ENCODE peak calls at places on chromosomes 5 and 9, in five cellular contexts. K is heart right ventricle, M is stomach, Q is K562, T is right lobe of liver. W is an unnamed sample. For H3K27me3, the result is how much of the 10 kb centered on the place peaks cover.

GRCh38 chr9:306907-307306 is 92.2 kb downstream of the DOCK8 start:
- DNase-seq in K (no peak), M (peak), Q (no peak), T (no peak), W (no peak)

GRCh38 chr9:2134391-2134790 is 119.2 kb downstream of the SMARCA2 start:
- DNase-seq in K (no peak), M (no peak), Q (no peak), T (no peak), W (no peak)

GRCh38 chr9:15501803-15502202 is 9.0 kb downstream of the PSIP1 start:
- DNase-seq in K (no peak), M (no peak), Q (no peak), T (no peak), W (no peak)

GRCh38 chr5:174311531-174312269 is 266.2 kb downstream of the NSG2 start:
- DNase-seq in K (peak), M (peak), Q (peak), T (peak), W (no peak)

GRCh38 chr9:88829276-88829675 is 162.0 kb upstream of the S1PR3 start:
- DNase-seq in K (no peak), M (no peak), Q (no peak), T (no peak), W (peak)

GRCh38 chr5:144333336-144333920 is 162.8 kb downstream of the KCTD16 start:
- DNase-seq in K (no peak), M (no peak), Q (no peak), T (no peak), W (peak)

GRCh38 chr5:3489221-3489620 is 106.4 kb upstream of the IRX1 start:
- DNase-seq in K (no peak), M (no peak), Q (no peak), T (no peak), W (no peak)

GRCh38 chr5:88937406-88937805 is 54.4 kb upstream of the MEF2C start:
- DNase-seq in K (no peak), M (no peak), Q (no peak), T (no peak), W (no peak)

GRCh38 chr5:32520326-32520725 is 65.0 kb upstream of the SUB1 start:
- DNase-seq in K (no peak), M (no peak), Q (no peak), T (no peak), W (no peak)

GRCh38 chr5:61805101-61805500 is 473.0 kb downstream of the ZSWIM6 start:
- DNase-seq in K (no peak), M (no peak), Q (no peak), T (no peak), W (peak)

GRCh38 chr9:80320916-80321315 is 749.2 kb downstream of the TLE4 start:
- DNase-seq in K (no peak), M (no peak), Q (no peak), T (no peak), W (peak)

GRCh38 chr9:127263664-127264063 is 910 bp upstream of the GARNL3 start:
- DNase-seq in K (no peak), M (no peak), Q (no peak), T (no peak), W (no peak)

GRCh38 chr5:167944121-167944858 is 347.2 kb upstream of the WWC1 start:
- DNase-seq in K (no peak), M (no peak), Q (no peak), T (no peak), W (no peak)

GRCh38 chr5:13359326-13359725 is 585.2 kb downstream of the DNAH5 start:
- DNase-seq in K (no peak), M (no peak), Q (no peak), T (no peak), W (peak)

GRCh38 chr9:14831661-14832060 is 78.6 kb downstream of the FREM1 start:
- DNase-seq in K (no peak), M (no peak), Q (no peak), T (no peak), W (no peak)

GRCh38 chr9:127919253-127919815 is 2.5 kb upstream of the ST6GALNAC4 start:
- DNase-seq in K (peak), M (peak), Q (peak), T (peak), W (peak)

GRCh38 chr9:129323376-129323998 is 145.4 kb upstream of the IER5L start:
- DNase-seq in K (no peak), M (no peak), Q (no peak), T (peak), W (no peak)

GRCh38 chr5:31853398-31854135 is 214.6 kb downstream of the PDZD2 start:
- DNase-seq in K (no peak), M (peak), Q (no peak), T (no peak), W (peak)

GRCh38 chr5:170467000-170467707 is 36.7 kb upstream of the KCNIP1 start:
- DNase-seq in K (no peak), M (no peak), Q (no peak), T (no peak), W (peak)

GRCh38 chr5:170470808-170471404 is 32.9 kb upstream of the KCNIP1 start:
- DNase-seq in K (no peak), M (no peak), Q (no peak), T (no peak), W (no peak)

GRCh38 chr5:170470275-170470674 is 33.5 kb upstream of the KCNIP1 start:
- DNase-seq in K (no peak), M (no peak), Q (no peak), T (no peak), W (no peak)

GRCh38 chr5:170469414-170469813 is 34.4 kb upstream of the KCNIP1 start:
- DNase-seq in K (no peak), M (no peak), Q (no peak), T (no peak), W (no peak)

DNA sequence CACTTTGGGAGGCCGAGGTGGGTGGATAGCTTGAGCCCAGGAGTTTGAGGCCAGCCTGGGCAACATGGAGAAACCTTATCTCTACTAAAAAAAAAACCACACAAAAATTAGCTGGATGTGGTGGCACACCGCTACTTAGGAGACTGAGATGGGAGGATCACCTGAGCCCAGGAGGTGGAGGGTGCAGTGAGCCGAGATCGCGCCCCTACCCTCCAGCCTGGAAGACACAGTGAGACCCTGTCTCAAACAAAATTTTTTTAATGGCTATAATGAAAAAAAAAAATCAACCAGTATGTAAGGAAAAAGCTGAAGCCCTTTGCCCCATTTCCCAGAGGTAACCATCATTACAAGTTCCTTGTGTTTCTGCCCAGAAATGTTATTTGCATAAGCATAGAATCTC is 35.2 kb upstream of the KCNIP1 start:
- DNase-seq in K (no peak), M (no peak), Q (no peak), T (no peak), W (no peak)
- H3K27me3 ChIP-seq in K (under half), M (under half), Q (under half), T (under half), W (under half)

DNA sequence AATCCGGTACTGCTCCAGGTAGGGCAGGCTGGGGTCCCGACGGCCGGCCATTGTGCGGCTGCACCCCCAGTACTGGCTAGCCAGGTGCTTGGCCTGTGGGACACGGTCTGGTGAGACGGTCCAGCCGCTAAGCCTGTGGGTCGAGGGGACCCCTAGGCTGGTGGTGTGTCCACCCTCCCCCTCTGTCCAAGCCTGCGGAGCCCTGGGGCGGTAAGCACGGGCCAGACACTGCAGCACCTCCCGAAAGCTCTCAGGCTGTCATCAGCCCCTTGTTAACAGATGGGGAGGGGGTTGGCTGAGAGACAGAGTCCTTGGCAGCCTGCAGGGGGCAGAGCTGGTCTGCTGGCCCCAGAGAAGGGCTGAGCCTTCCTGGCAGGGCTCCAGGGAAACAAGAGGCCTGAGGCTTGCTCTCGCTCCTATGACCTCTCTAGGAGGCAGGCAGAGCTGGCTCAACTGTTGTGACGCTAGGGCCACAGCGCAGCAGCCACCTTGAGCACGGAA is 11.8 kb upstream of the MRNIP start:
- DNase-seq in K (peak), M (peak), Q (peak), T (no peak), W (no peak)
- TF ChIP-seq CTCF in K (peak), M (no peak), Q (peak), T (no peak), W (peak)

GRCh38 chr5:52665544-52665943 is 122.2 kb upstream of the ITGA1 start:
- DNase-seq in K (no peak), M (no peak), Q (no peak), T (no peak), W (no peak)
- H3K4me3 ChIP-seq in K (no peak), M (no peak), Q (no peak), T (no peak), W (no peak)

DNA sequence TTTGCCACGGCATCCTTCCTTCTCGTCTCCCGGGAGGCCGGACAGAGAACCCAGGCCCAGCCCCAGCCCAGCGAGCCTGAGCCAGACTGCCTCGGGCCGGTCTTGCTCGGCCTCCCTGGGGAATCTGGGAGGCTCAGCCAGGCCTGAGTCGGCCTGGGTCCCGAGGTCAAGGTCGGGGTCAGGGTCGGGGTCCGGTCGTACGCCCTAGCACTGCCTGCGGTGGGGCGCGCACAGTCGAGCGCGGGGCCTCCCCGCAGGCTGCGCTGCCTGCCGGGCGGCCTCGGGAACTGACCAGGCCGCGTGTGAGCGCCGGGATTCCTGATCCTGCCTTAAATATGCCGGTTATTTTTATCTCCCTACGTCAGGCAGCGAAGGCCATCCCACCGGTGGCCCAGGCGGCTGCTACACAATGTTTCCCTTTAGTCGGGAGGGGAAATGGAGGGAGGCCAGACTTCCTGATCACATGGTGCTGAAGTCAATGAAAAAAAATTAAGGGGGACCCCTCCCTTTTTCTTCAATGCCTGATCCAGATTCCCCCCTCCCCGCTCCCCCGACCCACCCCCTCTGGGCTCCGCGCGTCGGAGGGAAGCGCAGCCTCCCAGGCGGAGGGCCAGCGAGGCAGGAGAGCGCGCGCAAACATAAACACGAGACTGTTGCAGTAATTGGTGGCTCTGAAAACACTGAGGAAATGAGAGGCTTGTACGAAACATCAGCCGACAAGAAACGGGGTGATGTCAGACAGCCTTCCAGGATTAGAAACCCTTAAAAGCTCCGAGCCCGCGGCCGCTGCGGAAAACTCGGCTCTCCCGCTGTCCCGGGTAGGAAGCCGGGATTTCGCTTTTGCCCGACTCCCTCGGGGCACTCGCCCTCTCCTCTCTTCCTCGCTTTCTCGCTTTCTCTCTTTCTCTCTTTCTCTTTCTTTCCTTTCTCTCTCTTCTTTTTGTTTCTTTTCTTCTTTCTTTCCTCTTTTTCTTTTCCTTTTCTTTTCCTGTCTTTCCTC is 148.2 kb upstream of the KLF4 start:
- DNase-seq in K (peak), M (peak), Q (no peak), T (peak), W (peak)
- H3K27me3 ChIP-seq in K (under half), M (under half), Q (under half), T (under half), W (under half)

DNA sequence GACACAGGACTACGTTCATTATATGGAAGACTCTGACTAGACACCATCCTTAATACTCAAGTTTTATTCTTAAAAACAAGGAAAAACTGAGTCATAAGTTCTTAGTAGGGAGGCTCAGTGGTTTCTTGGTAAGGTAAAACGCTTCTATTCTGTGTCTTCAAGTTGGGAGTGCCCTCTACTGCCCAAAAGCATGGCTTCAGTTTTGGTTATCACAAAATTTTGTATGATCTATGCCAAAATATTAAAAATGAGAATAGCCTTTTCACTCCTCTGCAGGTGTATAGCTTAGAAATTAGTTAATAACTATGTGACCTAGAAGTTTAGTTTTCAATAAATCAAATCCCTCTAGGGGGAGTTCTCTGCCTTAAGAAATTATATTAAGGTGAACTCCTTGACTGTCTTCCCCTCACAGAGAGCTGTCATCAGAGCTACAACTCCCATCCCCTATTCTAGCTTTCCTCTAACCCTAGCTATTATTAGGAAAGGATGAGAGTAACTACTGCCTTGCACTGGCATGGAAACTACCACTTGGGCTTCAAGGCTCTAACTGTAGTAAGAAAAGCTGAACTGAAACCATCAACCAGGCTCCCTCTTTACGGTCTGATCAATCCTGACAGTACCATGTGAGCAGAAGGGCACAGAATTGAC is 189.7 kb downstream of the GNAQ start:
- DNase-seq in K (no peak), M (no peak), Q (no peak), T (no peak), W (peak)
- TF ChIP-seq CTCF in K (no peak), M (no peak), Q (no peak), T (peak), W (peak)

GRCh38 chr5:68222824-68223354 is 7.3 kb downstream of the PIK3R1 start:
- DNase-seq in K (no peak), M (no peak), Q (no peak), T (no peak), W (no peak)

GRCh38 chr5:68226564-68227073 is 11.1 kb downstream of the PIK3R1 start:
- DNase-seq in K (no peak), M (no peak), Q (no peak), T (no peak), W (no peak)

GRCh38 chr5:68225188-68225910 is 9.8 kb downstream of the PIK3R1 start:
- DNase-seq in K (no peak), M (peak), Q (no peak), T (peak), W (peak)

GRCh38 chr5:68225911-68226563 is 10.5 kb downstream of the PIK3R1 start:
- DNase-seq in K (peak), M (no peak), Q (no peak), T (peak), W (no peak)

GRCh38 chr5:68224561-68225187 is 9.1 kb downstream of the PIK3R1 start:
- DNase-seq in K (no peak), M (no peak), Q (no peak), T (no peak), W (no peak)
- H3K4me3 ChIP-seq in K (no peak), M (no peak), Q (no peak), T (no peak), W (no peak)

GRCh38 chr5:154479944-154480750 is 2.1 kb upstream of the HAND1 start:
- DNase-seq in K (no peak), M (no peak), Q (no peak), T (no peak), W (no peak)
- H3K27me3 ChIP-seq in K (half or more), M (half or more), Q (half or more), T (under half), W (half or more)

DNA sequence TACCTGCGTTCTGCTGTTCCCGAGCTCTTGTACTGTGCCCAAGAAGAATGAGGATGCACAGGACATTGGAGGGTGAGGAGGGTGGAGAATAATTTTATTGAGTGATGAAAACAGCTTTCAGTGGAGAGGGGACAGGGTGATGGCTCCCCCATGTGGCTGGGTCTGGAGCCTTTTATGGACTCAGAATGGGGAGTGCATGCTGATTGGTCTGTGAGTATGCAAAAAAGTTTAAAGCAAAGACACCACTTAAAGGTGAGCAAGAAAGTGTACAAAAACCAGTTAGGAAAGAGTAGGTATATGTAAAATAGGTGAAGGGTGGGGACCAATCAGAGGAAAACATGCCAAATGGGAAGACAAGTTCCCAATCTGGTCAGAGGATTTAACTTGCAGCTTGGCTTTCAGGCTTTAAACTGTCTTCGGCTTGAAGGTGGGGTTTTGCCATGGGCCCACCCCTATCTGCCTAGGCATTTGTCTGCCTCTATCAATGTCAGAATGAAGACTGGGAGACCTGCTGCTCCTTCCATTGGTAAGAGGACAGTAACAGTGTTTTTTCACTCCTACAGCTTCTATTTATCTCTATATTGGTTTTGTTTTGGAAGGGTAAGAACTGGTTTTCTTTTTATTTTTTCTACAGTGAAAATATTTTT is 118.0 kb upstream of the RAI14 start:
- DNase-seq in K (no peak), M (peak), Q (peak), T (no peak), W (peak)
- TF ChIP-seq CTCF in K (no peak), M (no peak), Q (peak), T (peak), W (peak)

DNA sequence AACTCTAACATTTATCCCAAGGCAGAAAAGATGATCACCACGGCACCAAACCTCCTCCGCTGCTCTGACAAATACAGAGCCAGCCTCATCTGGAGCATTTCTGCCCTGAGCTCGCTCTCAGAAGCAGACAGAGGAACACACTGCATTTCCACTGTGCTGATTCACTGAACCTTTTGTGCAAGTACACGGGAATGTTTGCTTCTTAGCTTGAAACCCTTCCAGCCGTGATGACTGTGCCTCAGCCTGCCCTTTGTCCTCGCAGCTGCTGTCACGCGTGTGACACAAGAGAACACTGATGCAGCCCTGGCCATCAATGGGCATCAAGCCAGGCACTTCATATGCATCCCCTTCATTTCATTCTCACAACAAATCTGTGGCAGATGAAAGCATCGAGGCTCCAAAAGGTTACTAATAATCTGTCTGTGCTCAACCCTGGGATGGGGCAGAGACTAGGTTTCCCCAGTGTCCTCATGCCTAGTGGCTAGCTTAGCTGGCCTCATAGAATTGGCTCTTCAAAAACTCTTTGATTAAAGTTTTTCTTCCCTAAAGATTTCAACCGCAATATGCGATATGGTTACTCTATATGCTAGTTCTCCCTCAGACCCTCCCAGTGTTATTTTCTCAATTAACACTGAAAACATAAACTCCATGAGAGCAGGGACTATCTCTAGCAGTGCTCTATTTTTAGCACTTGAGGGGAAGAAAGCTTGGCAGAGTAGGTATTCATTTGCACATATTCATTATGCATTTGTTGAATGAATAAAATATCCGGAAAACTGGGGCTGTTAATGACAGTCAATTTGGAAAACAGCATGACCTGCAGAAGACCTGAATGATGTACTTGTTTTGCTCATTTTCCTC is 7.3 kb downstream of the CDC14B start:
- DNase-seq in K (peak), M (peak), Q (no peak), T (peak), W (peak)
- H3K4me3 ChIP-seq in K (peak), M (no peak), Q (no peak), T (peak), W (no peak)